ENCODE peak calls at places on chromosome 7, in seven cellular contexts. P is WTC11, O is natural killer cell, I is GM23338, Z is lung, A is bronchial epithelial cell, F is fibroblast of lung. C is an unnamed sample.

GRCh38 chr7:129664029-129665012 is 52.8 kb downstream of the NRF1 start:
- DNase-seq in I (peak), P (no peak), Z (no peak), A (peak), O (no peak), F (peak), C (no peak)

GRCh38 chr7:13880789-13881188 is 108.7 kb downstream of the ETV1 start:
- DNase-seq in A (peak), O (no peak), P (no peak), F (peak), I (no peak), Z (no peak), C (no peak)

GRCh38 chr7:114922151-114922651 is 307 bp downstream of the MDFIC start:
- DNase-seq in O (peak), F (peak), P (peak), Z (peak), A (peak), I (peak), C (peak)

GRCh38 chr7:108079291-108080057 is 50.7 kb downstream of the LAMB4 start:
- DNase-seq in F (peak), P (no peak), Z (no peak), O (no peak), I (no peak), A (peak), C (no peak)

GRCh38 chr7:116353614-116354013 is 143.3 kb downstream of the TES start:
- DNase-seq in F (peak), Z (no peak), I (no peak), P (no peak), A (peak), O (no peak), C (no peak)

GRCh38 chr7:13965077-13965476 is 24.4 kb downstream of the ETV1 start:
- DNase-seq in F (no peak), P (no peak), O (no peak), Z (no peak), I (no peak), A (no peak), C (no peak)

GRCh38 chr7:73449422-73449821 is 15.8 kb downstream of the FZD9 start:
- DNase-seq in I (no peak), Z (no peak), P (no peak), O (no peak), A (no peak), F (no peak), C (no peak)

GRCh38 chr7:81014266-81014665 is 95.4 kb upstream of the SEMA3C start:
- DNase-seq in O (no peak), P (no peak), F (peak), I (no peak), Z (no peak), A (peak), C (no peak)

GRCh38 chr7:134932707-134933370 is 53.5 kb upstream of the AGBL3 start:
- DNase-seq in F (peak), O (no peak), P (no peak), A (no peak), Z (no peak), I (no peak), C (no peak)

GRCh38 chr7:30351724-30352123 is 67.3 kb downstream of the ZNRF2 start:
- DNase-seq in F (no peak), A (no peak), O (no peak), I (no peak), Z (no peak), P (no peak), C (no peak)

GRCh38 chr7:66359656-66360211 is 154.6 kb downstream of the TPST1 start:
- DNase-seq in A (peak), P (no peak), F (no peak), Z (no peak), I (no peak), O (no peak), C (no peak)

GRCh38 chr7:7972128-7972527 is 3.5 kb downstream of the GLCCI1 start:
- DNase-seq in A (no peak), O (no peak), P (no peak), I (peak), F (peak), Z (no peak), C (no peak)

GRCh38 chr7:34748244-34749039 is 90.4 kb downstream of the NPSR1 start:
- DNase-seq in A (peak), Z (peak), I (peak), P (no peak), F (peak), O (no peak), C (no peak)

GRCh38 chr7:42144253-42145002 is 92.6 kb downstream of the GLI3 start:
- DNase-seq in O (no peak), Z (no peak), A (no peak), F (peak), I (no peak), P (no peak), C (no peak)

GRCh38 chr7:27242580-27243339 is at the start of gene EVX1:
- DNase-seq in I (peak), Z (no peak), P (no peak), O (no peak), A (no peak), F (no peak), C (no peak)

GRCh38 chr7:98591926-98592325 is 25.2 kb upstream of the NPTX2 start:
- DNase-seq in Z (no peak), A (no peak), F (no peak), P (no peak), O (no peak), I (no peak), C (no peak)

GRCh38 chr7:132182992-132183391 is 393.3 kb downstream of the PLXNA4 start:
- DNase-seq in P (no peak), O (no peak), Z (no peak), F (no peak), I (no peak), A (no peak), C (no peak)

GRCh38 chr7:33933611-33934281 is 28.4 kb downstream of the BMPER start:
- DNase-seq in Z (no peak), F (peak), O (no peak), A (peak), P (no peak), I (no peak), C (no peak)

GRCh38 chr7:134708692-134709091 is 62.0 kb downstream of the BPGM start:
- DNase-seq in O (no peak), A (no peak), I (no peak), F (no peak), Z (no peak), P (no peak), C (no peak)

GRCh38 chr7:101814996-101815825 is 2.2 kb upstream of the CUX1 start:
- DNase-seq in O (peak), A (no peak), Z (peak), F (no peak), I (peak), P (peak), C (peak)
- TF ChIP-seq CTCF in O (peak), A (peak), Z (peak), F (peak), I (no peak), P (peak), C (peak)

GRCh38 chr7:95317966-95318365 is 6.4 kb downstream of the PON1 start:
- DNase-seq in O (no peak), F (no peak), A (no peak), I (no peak), P (no peak), Z (no peak), C (no peak)

GRCh38 chr7:95319570-95319969 is 4.8 kb downstream of the PON1 start:
- DNase-seq in P (no peak), A (no peak), O (no peak), Z (no peak), I (no peak), F (no peak), C (no peak)

GRCh38 chr7:95316588-95316987 is 7.7 kb downstream of the PON1 start:
- DNase-seq in P (no peak), Z (no peak), I (no peak), A (no peak), O (no peak), F (no peak), C (no peak)

GRCh38 chr7:95317546-95317945 is 6.8 kb downstream of the PON1 start:
- DNase-seq in P (no peak), O (no peak), A (no peak), I (peak), Z (no peak), F (no peak), C (no peak)

DNA sequence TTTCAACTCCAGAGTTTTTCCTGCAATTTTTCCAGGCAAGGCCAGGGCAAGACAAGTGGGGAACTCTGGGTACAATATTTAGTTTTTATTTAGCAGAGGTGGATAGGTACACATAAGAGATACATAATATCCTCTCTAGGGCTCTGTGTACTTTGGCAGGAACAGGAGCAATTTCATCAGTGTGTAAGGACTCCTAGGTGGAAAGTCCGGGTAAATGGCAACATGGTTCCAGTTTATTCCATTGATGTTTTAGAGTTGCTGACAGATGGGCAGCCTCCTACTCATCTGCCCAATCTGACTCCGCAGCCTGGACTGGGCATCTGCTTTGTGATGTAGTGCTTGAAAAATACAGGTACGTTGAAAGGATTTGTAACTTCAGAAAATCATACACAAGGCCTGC is 5.8 kb downstream of the PON1 start:
- DNase-seq in O (no peak), F (no peak), P (no peak), I (no peak), Z (no peak), A (no peak), C (no peak)
- TF ChIP-seq CTCF in O (no peak), F (no peak), P (no peak), I (no peak), Z (no peak), A (no peak), C (no peak)

DNA sequence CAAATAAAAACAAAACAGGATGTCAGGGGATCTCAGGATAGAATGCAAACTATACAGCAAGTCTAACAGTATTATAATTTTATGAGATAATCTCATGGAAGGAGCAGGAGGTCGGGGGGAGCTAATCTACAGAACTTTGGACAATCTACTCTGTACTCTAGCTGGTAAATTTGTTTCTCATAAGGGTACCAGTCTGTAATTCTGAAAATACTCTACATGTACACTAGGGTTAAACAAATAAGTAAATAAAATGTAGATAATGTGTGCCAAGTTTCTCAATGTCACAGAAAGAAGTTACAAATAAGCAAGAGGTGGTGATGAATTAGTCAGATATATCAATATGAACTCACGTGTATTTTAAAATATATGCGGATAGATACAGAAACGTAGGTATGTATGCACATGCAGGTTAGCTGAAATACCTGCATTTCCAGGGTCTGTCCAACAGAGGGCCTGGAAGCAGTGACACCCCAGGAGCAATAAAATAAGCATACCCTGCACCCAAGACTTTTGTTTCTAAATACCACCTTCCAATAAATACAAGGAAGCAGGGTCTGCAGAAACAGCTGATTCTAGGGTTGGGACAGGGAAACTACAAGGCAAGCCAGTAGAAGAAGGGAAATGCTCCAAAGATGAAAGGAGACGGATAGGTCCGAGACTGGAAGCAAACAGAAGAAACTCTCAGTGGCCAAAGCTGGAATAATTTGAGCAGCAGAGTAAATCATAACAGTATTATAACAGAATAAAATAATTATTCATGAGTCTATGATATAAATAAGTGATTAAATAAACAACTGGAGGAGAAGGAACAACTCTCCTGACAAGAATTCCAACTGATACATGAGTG is 27.8 kb downstream of the EZH2 start:
- DNase-seq in O (no peak), F (no peak), P (peak), Z (peak), I (peak), A (peak), C (no peak)
- TF ChIP-seq CTCF in O (peak), F (peak), P (peak), Z (peak), I (peak), A (peak), C (peak)

DNA sequence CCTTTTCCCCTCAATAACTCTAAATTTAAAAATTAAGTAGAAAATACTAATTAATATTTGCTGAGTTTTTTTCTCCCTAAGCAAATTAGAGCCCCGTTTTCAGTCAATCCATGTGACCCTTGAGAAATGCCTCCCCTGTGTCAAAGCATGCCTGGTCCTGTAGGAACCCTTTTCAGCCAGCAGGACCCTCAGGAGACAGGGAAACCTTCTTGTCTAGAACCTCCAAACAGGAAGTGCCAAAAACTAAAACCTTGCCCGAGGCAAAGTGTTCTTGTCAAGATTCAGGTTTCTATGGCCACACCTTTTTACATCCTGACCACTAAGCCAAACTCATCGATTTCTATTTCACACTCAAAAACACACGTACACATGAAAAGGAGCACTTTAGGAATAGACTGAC is 60.1 kb upstream of the NFE2L3 start:
- DNase-seq in Z (no peak), I (peak), A (peak), P (no peak), F (peak), O (no peak), C (no peak)
- TF ChIP-seq CTCF in Z (no peak), I (peak), A (no peak), P (no peak), F (no peak), O (no peak), C (peak)

GRCh38 chr7:37205451-37205850 is 243.2 kb downstream of the ELMO1 start:
- DNase-seq in F (no peak), O (no peak), Z (no peak), A (no peak), P (no peak), I (no peak), C (no peak)

GRCh38 chr7:37198906-37199485 is 249.7 kb downstream of the ELMO1 start:
- DNase-seq in A (peak), O (peak), I (peak), F (peak), Z (peak), P (peak), C (peak)

GRCh38 chr7:37198188-37198905 is 250.3 kb downstream of the ELMO1 start:
- DNase-seq in A (no peak), Z (no peak), P (no peak), O (no peak), F (no peak), I (no peak), C (no peak)

GRCh38 chr7:37201876-37202198 is 246.8 kb downstream of the ELMO1 start:
- DNase-seq in F (no peak), Z (no peak), O (no peak), P (no peak), A (no peak), I (no peak), C (no peak)

GRCh38 chr7:37201003-37201875 is 247.4 kb downstream of the ELMO1 start:
- DNase-seq in I (peak), F (peak), Z (peak), P (peak), O (peak), A (peak), C (peak)
- TF ChIP-seq CTCF in I (peak), F (peak), Z (peak), P (peak), O (peak), A (peak), C (peak)

GRCh38 chr7:90892213-90892612 is 296.1 kb downstream of the CDK14 start:
- DNase-seq in O (no peak), F (peak), Z (no peak), P (no peak), I (no peak), A (peak), C (no peak)

GRCh38 chr7:90894122-90894521 is 298.0 kb downstream of the CDK14 start:
- DNase-seq in P (no peak), A (no peak), O (no peak), F (no peak), I (no peak), Z (no peak), C (no peak)

GRCh38 chr7:90897961-90898469 is 301.9 kb downstream of the CDK14 start:
- DNase-seq in P (no peak), F (peak), I (no peak), A (no peak), O (no peak), Z (no peak), C (no peak)

GRCh38 chr7:90900640-90901353 is 304.7 kb downstream of the CDK14 start:
- DNase-seq in O (no peak), P (no peak), Z (no peak), A (no peak), I (no peak), F (peak), C (no peak)

GRCh38 chr7:90896458-90896857 is 300.3 kb downstream of the CDK14 start:
- DNase-seq in F (no peak), I (no peak), O (no peak), P (no peak), Z (no peak), A (peak), C (no peak)
- TF ChIP-seq CTCF in F (no peak), I (no peak), O (no peak), P (no peak), Z (no peak), A (no peak), C (no peak)